ENCODE peak calls at places on chromosomes 7 and 10, in seven cellular contexts. S is stimulated activated CD8-positive, alpha-beta memory T cell treated with anti-CD3 and anti-CD28 coated beads, Interleukin-15, amount 100 ng/mL, for 24 hours; C is H54; F is hypothalamus; H is CD8-positive, alpha-beta T cell; J is memory B cell; Q is non-pigmented ciliary epithelial cell. P is an unnamed sample.

GRCh38 chr10:10826125-10826524 is 191.5 kb upstream of the CELF2 start:
- DNase-seq in F (no peak), S (no peak), Q (peak; percentile 97), J (no peak), H (no peak), C (no peak), P (no peak)

GRCh38 chr10:11882646-11883375 is 59.7 kb downstream of the PROSER2 start:
- DNase-seq in J (no peak), F (no peak), C (no peak), S (no peak), H (no peak), Q (no peak), P (no peak)

GRCh38 chr10:30098624-30099023 is 39.2 kb upstream of the JCAD start:
- DNase-seq in F (no peak), H (no peak), C (no peak), S (no peak), Q (peak; percentile 84), J (no peak), P (no peak)

GRCh38 chr10:67259319-67259929 is 333.6 kb downstream of the LRRTM3 start:
- DNase-seq in S (no peak), F (no peak), H (no peak), Q (no peak), C (no peak), J (no peak), P (no peak)

GRCh38 chr7:20114463-20114862 is 102.7 kb downstream of the MACC1 start:
- DNase-seq in C (no peak), F (no peak), Q (no peak), H (no peak), S (no peak), J (peak; percentile 17), P (no peak)

GRCh38 chr10:69407621-69408301 is 9.0 kb downstream of the TACR2 start:
- DNase-seq in J (no peak), S (no peak), C (no peak), H (no peak), F (no peak), Q (no peak), P (no peak)

GRCh38 chr7:32891046-32891799 is at the start of gene KBTBD2:
- DNase-seq in J (peak; percentile 75), F (peak; percentile 82), Q (no peak), C (peak; percentile 88), S (peak; percentile 52), H (peak; percentile 59), P (no peak)

GRCh38 chr10:44902838-44903545 is 8.1 kb upstream of the TMEM72 start:
- DNase-seq in Q (no peak), J (no peak), S (no peak), C (no peak), F (no peak), H (no peak), P (no peak)

GRCh38 chr7:151520419-151521229 is 929 bp upstream of the RHEB start:
- DNase-seq in Q (no peak), F (peak; percentile 50), H (peak; percentile 15), C (peak; percentile 51), J (no peak), S (no peak), P (no peak)

GRCh38 chr10:122847782-122848604 is 2.3 kb upstream of the CUZD1 start:
- DNase-seq in F (no peak), S (no peak), Q (no peak), C (no peak), J (no peak), H (no peak), P (no peak)